ENCODE peak calls at places on chromosomes 7 and 10, in nine cellular contexts. S is activated T-helper 17 cell treated with anti-CD3 and anti-CD28 coated beads, Interleukin-2, amount 50 U/mL, for 72 hours; Y is heart right ventricle; B is left lobe of liver; L is CD8-positive, alpha-beta T cell; T is A549; U is activated naive CD4-positive, alpha-beta T cell treated with anti-CD3 and anti-CD28 coated beads, Interleukin-2, amount 50 U/mL, for 72 hours; C is left lung; A is activated CD8-positive, alpha-beta memory T cell treated with anti-CD3 and anti-CD28 coated beads, Interleukin-2, amount 10 ng/mL, durations not matched to agents 7 days and 5 days. F is an unnamed sample.

GRCh38 chr7:23931633-23932032 is 221.6 kb downstream of the STK31 start:
- ATAC-seq in S (no peak), Y (no peak), B (no peak), L (no peak), T (no peak), U (no peak), C (no peak), A (no peak), F (no peak)

GRCh38 chr10:89475137-89475536 is 60.3 kb downstream of the SLC16A12 start:
- ATAC-seq in S (no peak), Y (peak), B (peak), L (no peak), T (no peak), U (no peak), C (no peak), A (no peak), F (no peak)

GRCh38 chr10:43649149-43649523 is 455 bp upstream of the ZNF32 start:
- ATAC-seq in S (peak), Y (peak), B (peak), L (no peak), T (peak), U (no peak), C (peak), A (no peak), F (no peak)

GRCh38 chr7:66699998-66700397 is 40.5 kb upstream of the RABGEF1 start:
- ATAC-seq in S (no peak), Y (peak), B (peak), L (no peak), T (no peak), U (no peak), C (peak), A (no peak), F (no peak)

GRCh38 chr10:97280783-97281182 is 11.7 kb downstream of the ARHGAP19 start:
- ATAC-seq in S (peak), Y (no peak), B (no peak), L (no peak), T (no peak), U (peak), C (no peak), A (no peak), F (no peak)

GRCh38 chr7:148260605-148261004 is 330.0 kb upstream of the C7orf33 start:
- ATAC-seq in S (no peak), Y (no peak), B (peak), L (no peak), T (no peak), U (no peak), C (peak), A (no peak), F (no peak)

GRCh38 chr7:8035190-8035589 is 66.6 kb downstream of the GLCCI1 start:
- ATAC-seq in S (no peak), Y (no peak), B (peak), L (no peak), T (peak), U (no peak), C (peak), A (no peak), F (no peak)

GRCh38 chr10:77188000-77188395 is 449.6 kb downstream of the KCNMA1 start:
- ATAC-seq in S (no peak), Y (no peak), B (no peak), L (no peak), T (no peak), U (no peak), C (no peak), A (no peak), F (no peak)

GRCh38 chr7:47950714-47951113 is 2.4 kb upstream of the PKD1L1 start:
- ATAC-seq in S (no peak), Y (peak), B (no peak), L (no peak), T (no peak), U (no peak), C (peak), A (no peak), F (no peak)

GRCh38 chr7:99860281-99861127 is 16.3 kb downstream of the OR2AE1 start:
- ATAC-seq in S (no peak), Y (no peak), B (peak), L (no peak), T (peak), U (no peak), C (peak), A (no peak), F (no peak)

GRCh38 chr10:120945801-120946302 is 94.7 kb downstream of the WDR11 start:
- ATAC-seq in S (no peak), Y (no peak), B (no peak), L (no peak), T (no peak), U (no peak), C (peak), A (no peak), F (no peak)

GRCh38 chr7:65923321-65923720 is 50.4 kb downstream of the VKORC1L1 start:
- ATAC-seq in S (no peak), Y (no peak), B (no peak), L (no peak), T (no peak), U (no peak), C (no peak), A (no peak), F (no peak)

F was measured in stimulated activated memory B cell treated with anti-CD40 and anti-IgM and Interleukin-4, amounts not matched to agents 10 μg/mL and 1 μg/mL and 100 μg/mL, for 72 hours.